ENCODE peak calls at places on chromosomes 16 and 17, in seven cellular contexts. O is IMR-90, P is trophoblast cell, B is neuronal stem cell, N is H9, X is H1, C is mesenchymal stem cell. E is an unnamed sample.

GRCh38 chr17:2179615-2180295 is 123.8 kb downstream of the SMG6 start:
- DNase-seq in O (peak; percentile 98), P (no peak), B (no peak), N (no peak), X (no peak), C (peak; percentile 92), E (no peak)

GRCh38 chr16:71421911-71422310 is 19.9 kb downstream of the TLE7 start:
- DNase-seq in O (no peak), P (peak; percentile 56), B (no peak), N (peak; percentile 71), X (no peak), C (no peak), E (peak; percentile 75)

GRCh38 chr17:61447358-61447757 is 4.9 kb upstream of the TBX4 start:
- DNase-seq in O (no peak), P (no peak), B (no peak), N (no peak), X (no peak), C (no peak), E (no peak)

GRCh38 chr16:31328322-31329052 is 26.5 kb upstream of the ITGAX start:
- DNase-seq in O (no peak), P (no peak), B (no peak), N (no peak), X (no peak), C (no peak), E (no peak)

GRCh38 chr17:4947411-4948165 is 742 bp downstream of the PFN1 start:
- DNase-seq in O (peak; percentile 53), P (peak; percentile 60), B (peak; percentile 59), N (peak; percentile 72), X (no peak), C (peak; percentile 81), E (peak; percentile 82)

GRCh38 chr17:7232114-7232513 is 2.2 kb downstream of the DVL2 start:
- DNase-seq in O (no peak), P (no peak), B (no peak), N (no peak), X (no peak), C (no peak), E (no peak)

GRCh38 chr17:60528828-60529227 is 2.8 kb upstream of the APPBP2 start:
- DNase-seq in O (no peak), P (no peak), B (no peak), N (no peak), X (no peak), C (no peak), E (no peak)

GRCh38 chr16:49398761-49399160 is 25.2 kb downstream of the C16orf78 start:
- DNase-seq in O (no peak), P (no peak), B (no peak), N (no peak), X (no peak), C (no peak), E (no peak)

GRCh38 chr16:49469930-49470451 is 96.4 kb downstream of the C16orf78 start:
- DNase-seq in O (no peak), P (no peak), B (no peak), N (peak; percentile 18), X (no peak), C (no peak), E (no peak)

GRCh38 chr17:34285304-34285792 is at the start of gene CCL11:
- DNase-seq in O (no peak), P (no peak), B (no peak), N (no peak), X (no peak), C (no peak), E (no peak)

GRCh38 chr17:40092581-40092980 is 7.8 kb downstream of the NR1D1 start:
- DNase-seq in O (no peak), P (no peak), B (no peak), N (no peak), X (no peak), C (no peak), E (no peak)

GRCh38 chr16:4702466-4702808 is 9.1 kb downstream of the NUDT16L1 start:
- DNase-seq in O (no peak), P (no peak), B (no peak), N (no peak), X (no peak), C (no peak), E (no peak)
- H3K4me2 ChIP-seq in O (no peak overlapping the region), P (no peak overlapping the region), B (no peak overlapping the region), N (no peak overlapping the region), X (no peak overlapping the region), C (no peak overlapping the region), E (no peak overlapping the region)

GRCh38 chr17:12666718-12667117 is 1.0 kb downstream of the MYOCD start:
- DNase-seq in O (no peak), P (no peak), B (no peak), N (no peak), X (no peak), C (no peak), E (no peak)

GRCh38 chr17:12667299-12667958 is 1.7 kb downstream of the MYOCD start:
- DNase-seq in O (peak; percentile 89), P (peak; percentile 70), B (peak; percentile 51), N (peak; percentile 78), X (peak; percentile 19), C (peak; percentile 77), E (peak; percentile 96)

GRCh38 chr17:12664252-12664651 is 1.4 kb upstream of the MYOCD start:
- DNase-seq in O (no peak), P (no peak), B (no peak), N (no peak), X (no peak), C (no peak), E (no peak)

GRCh38 chr17:12664894-12665262 is 812 bp upstream of the MYOCD start:
- DNase-seq in O (no peak), P (no peak), B (no peak), N (no peak), X (no peak), C (no peak), E (peak; percentile 22)

DNA sequence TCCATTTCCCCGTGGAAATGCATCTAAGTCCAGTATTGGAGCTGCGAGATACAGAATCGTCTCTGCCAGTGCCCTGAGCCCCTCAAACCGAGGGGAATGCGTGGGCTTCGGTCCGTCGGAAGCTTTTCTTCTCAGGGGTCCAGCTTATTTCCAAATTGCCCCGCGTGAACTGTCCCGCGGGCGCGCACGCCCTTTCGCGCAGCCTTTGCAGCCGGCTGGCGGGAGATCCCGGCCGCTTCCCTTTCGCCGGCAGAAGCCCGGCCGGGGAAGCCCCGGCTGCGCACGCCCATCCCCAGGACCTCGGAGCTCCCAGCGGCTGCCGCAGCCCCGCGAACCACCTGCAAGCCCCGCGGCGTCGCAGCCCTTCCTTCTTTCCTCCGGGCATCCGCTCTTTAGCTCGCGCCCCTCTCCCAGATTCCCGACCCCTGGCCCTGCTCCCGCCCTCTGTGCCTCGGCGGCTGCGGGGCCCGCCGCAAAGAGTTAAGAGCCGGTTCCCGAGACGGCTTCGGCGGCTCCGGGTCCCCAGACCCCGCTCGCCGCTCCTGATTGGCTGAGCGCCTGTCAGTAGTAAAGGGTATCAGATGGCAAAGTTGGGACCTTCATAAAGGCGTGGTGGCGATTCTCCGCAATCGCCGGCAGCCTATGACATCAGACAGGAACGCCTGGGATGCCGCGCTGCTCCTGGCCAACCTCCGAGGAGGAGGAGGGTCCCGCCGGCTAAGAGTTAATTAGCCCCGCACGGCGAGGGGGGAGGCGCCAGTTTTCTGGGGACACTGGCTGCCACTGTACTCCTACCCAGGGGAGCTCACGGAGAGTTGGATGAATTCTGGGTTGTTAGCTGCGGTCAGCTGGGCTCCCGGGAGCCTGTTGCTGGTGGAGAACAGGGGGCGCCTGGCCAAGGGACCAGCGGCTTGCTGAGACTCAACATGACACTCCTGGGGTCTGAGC is at the start of gene MYOCD:
- DNase-seq in O (peak; percentile 71), P (peak; percentile 30), B (peak; percentile 87), N (peak; percentile 97), X (peak; percentile 79), C (peak; percentile 45), E (peak; percentile 94)
- H3K4ac ChIP-seq in O (peak within 1 kb of the TSS; percentile 90), P (peak within 1 kb of the TSS; percentile 66), B (no peak within 1 kb of the TSS), N (no peak within 1 kb of the TSS), X (no peak within 1 kb of the TSS), C (no peak within 1 kb of the TSS), E (peak within 1 kb of the TSS; percentile 48)

DNA sequence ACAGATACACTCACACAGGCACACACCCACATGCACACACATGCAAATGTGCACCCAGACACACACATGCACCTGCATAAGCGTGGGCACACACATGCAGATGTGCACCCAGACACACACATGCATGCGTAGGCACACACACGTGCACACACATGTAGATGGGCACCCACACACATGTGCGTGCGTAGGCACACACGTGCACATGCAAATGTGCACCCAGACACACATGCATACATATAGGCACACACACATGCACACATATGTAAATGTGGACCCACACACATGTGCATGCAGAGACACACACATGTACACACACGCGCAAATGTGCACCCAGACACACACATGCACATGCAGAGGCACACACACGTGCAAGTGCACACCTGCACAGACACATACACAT is 60.3 kb downstream of the MRM1 start:
- DNase-seq in O (no peak), P (no peak), B (no peak), N (no peak), X (no peak), C (no peak), E (no peak)
- H3K23ac ChIP-seq in O (no peak overlapping the region), P (peak overlapping the region; percentile 9), B (peak overlapping the region; percentile 46), N (no peak overlapping the region), X (no peak overlapping the region), C (no peak overlapping the region), E (no peak overlapping the region)

DNA sequence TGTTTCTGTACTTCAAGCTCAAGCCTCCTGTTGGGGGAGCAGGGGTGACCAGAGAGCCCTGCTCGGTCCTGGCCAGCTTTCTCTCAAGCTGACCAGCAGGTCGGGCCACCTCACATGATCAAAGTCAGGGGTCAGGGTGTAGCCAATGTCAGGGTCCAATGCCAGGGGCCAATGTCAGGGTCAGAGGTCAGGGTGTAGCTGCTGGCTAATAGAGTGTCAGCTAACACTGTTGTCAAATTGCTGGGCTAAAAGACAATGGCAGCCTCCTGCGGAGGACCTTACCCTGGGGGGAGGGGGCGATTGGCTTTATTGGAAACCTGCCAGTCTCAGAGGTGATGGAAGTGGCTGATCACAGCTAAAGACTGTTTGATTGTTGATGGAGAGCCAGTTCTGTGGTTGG is 97.2 kb upstream of the ZFHX3 start:
- DNase-seq in O (no peak), P (no peak), B (no peak), N (no peak), X (no peak), C (no peak), E (no peak)
- H3K4me2 ChIP-seq in O (no peak overlapping the region), P (no peak overlapping the region), B (no peak overlapping the region), N (no peak overlapping the region), X (peak overlapping the region; percentile 6), C (no peak overlapping the region), E (no peak overlapping the region)

DNA sequence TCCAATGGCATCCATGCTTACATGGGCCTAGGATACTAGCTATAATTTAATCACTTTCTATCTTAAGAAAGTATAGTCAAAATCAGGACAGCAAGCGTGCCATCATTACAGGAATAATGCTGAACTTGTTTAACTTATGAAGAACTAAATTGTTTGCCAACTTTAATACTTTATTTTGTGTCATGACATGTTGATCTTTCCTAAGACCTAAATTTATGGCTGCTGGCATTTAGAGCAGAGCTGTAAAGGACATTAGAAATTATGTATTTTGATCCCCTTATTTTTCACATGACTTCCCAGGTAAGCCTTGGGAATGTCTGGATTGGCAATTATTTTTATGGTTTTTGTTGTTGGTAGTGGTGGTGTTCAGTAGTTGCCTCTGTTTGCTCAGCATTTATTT is 920.3 kb upstream of the GOT2 start:
- DNase-seq in O (no peak), P (no peak), B (no peak), N (no peak), X (no peak), C (no peak), E (no peak)
- H3K4ac ChIP-seq in O (no peak overlapping the region), P (no peak overlapping the region), B (no peak overlapping the region), N (no peak overlapping the region), X (no peak overlapping the region), C (no peak overlapping the region), E (no peak overlapping the region)

GRCh38 chr17:66169839-66170238 is 22.1 kb downstream of the CEP112 start:
- DNase-seq in O (no peak), P (no peak), B (no peak), N (no peak), X (no peak), C (no peak), E (no peak)
- H3K23ac ChIP-seq in O (no peak overlapping the region), P (no peak overlapping the region), B (no peak overlapping the region), N (no peak overlapping the region), X (no peak overlapping the region), C (no peak overlapping the region), E (no peak overlapping the region)

E was measured in mesendoderm.